ENCODE peak calls at places on chromosomes 12 and 14, in five cellular contexts. O is GM23338; H is CD4-positive, alpha-beta T cell; K is A673; B is psoas muscle. V is an unnamed sample.

GRCh38 chr12:119181944-119182343 is 3.2 kb downstream of the HSPB8 start:
- DNase-seq in B (no peak), K (no peak), H (no peak), O (no peak), V (no peak)

GRCh38 chr14:21612324-21612723 is 22.4 kb downstream of the OR10G2 start:
- DNase-seq in O (peak; percentile 7), K (peak; percentile 22), H (no peak), B (no peak), V (no peak)

GRCh38 chr14:104137297-104138097 is 890 bp upstream of the KIF26A start:
- DNase-seq in B (peak; percentile 75), K (peak; percentile 76), O (peak; percentile 81), H (peak; percentile 70), V (peak; percentile 15)

GRCh38 chr14:91892918-91893527 is 25.7 kb upstream of the TC2N start:
- DNase-seq in K (peak; percentile 39), O (peak; percentile 83), B (no peak), H (no peak), V (no peak)

GRCh38 chr12:40986031-40986430 is 202.1 kb upstream of the PDZRN4 start:
- DNase-seq in K (no peak), B (no peak), H (no peak), O (no peak), V (no peak)

GRCh38 chr14:91693342-91693741 is 38.5 kb downstream of the CATSPERB start:
- DNase-seq in B (no peak), K (no peak), O (no peak), H (no peak), V (no peak)

GRCh38 chr14:26694521-26694920 is 96.7 kb upstream of the NOVA1 start:
- DNase-seq in H (no peak), B (no peak), O (no peak), K (no peak), V (no peak)

GRCh38 chr12:122669397-122670070 is 33.6 kb downstream of the HCAR2 start:
- DNase-seq in O (no peak), H (no peak), B (no peak), K (no peak), V (no peak)

GRCh38 chr12:89359615-89360014 is 7.3 kb upstream of the DUSP6 start:
- DNase-seq in O (no peak), B (no peak), H (no peak), K (no peak), V (no peak)

GRCh38 chr14:37275963-37276362 is 78.2 kb downstream of the MIPOL1 start:
- DNase-seq in H (no peak), B (no peak), O (no peak), K (no peak), V (no peak)

GRCh38 chr14:68792830-68793733 is at the start of gene ZFP36L1:
- DNase-seq in K (peak; percentile 96), H (peak; percentile 87), B (peak; percentile 97), O (peak; percentile 98), V (peak; percentile 63)

GRCh38 chr14:101442451-101442850 is 118.8 kb upstream of the DIO3 start:
- DNase-seq in B (no peak), K (no peak), H (peak; percentile 63), O (no peak), V (no peak)

GRCh38 chr14:86799244-86799647 is 1193.7 kb downstream of the GALC start:
- DNase-seq in K (peak; percentile 86), O (no peak), H (no peak), B (no peak), V (no peak)

GRCh38 chr14:86574026-86574777 is 1044.3 kb downstream of the FLRT2 start:
- DNase-seq in O (no peak), K (peak; percentile 7), H (no peak), B (no peak), V (no peak)

GRCh38 chr14:58899317-58899713 is 261.6 kb downstream of the DACT1 start:
- DNase-seq in K (no peak), O (no peak), H (no peak), B (no peak), V (no peak)

GRCh38 chr12:89969098-89969497 is 260.5 kb upstream of the ATP2B1 start:
- DNase-seq in H (no peak), K (no peak), O (no peak), B (no peak), V (no peak)

GRCh38 chr14:29971101-29971500 is 43.5 kb upstream of the PRKD1 start:
- DNase-seq in K (no peak), O (peak; percentile 9), H (no peak), B (no peak), V (no peak)

GRCh38 chr14:94355191-94355794 is 32.2 kb upstream of the SERPINA6 start:
- DNase-seq in O (peak; percentile 78), K (peak; percentile 10), H (no peak), B (no peak), V (peak; percentile 9)

GRCh38 chr12:56129210-56129691 is 1.2 kb downstream of the ESYT1 start:
- DNase-seq in O (peak; percentile 77), B (peak; percentile 80), H (peak; percentile 77), K (peak; percentile 67), V (no peak)

GRCh38 chr14:61433169-61433568 is 111.8 kb downstream of the PRKCH start:
- DNase-seq in K (no peak), B (no peak), O (no peak), H (no peak), V (no peak)

GRCh38 chr14:74945261-74945851 is 10.0 kb downstream of the PGF start:
- DNase-seq in K (peak; percentile 58), O (peak; percentile 92), B (peak; percentile 66), H (no peak), V (no peak)

GRCh38 chr12:29149691-29150382 is 759 bp downstream of the FAR2 start:
- DNase-seq in B (no peak), K (no peak), O (peak; percentile 47), H (no peak), V (no peak)

GRCh38 chr12:67052981-67053380 is 216.2 kb upstream of the CAND1 start:
- DNase-seq in O (no peak), K (no peak), B (no peak), H (no peak), V (no peak)

GRCh38 chr12:124694846-124695497 is 127.6 kb upstream of the NCOR2 start:
- DNase-seq in O (peak; percentile 45), B (no peak), H (no peak), K (no peak), V (no peak)

GRCh38 chr12:90999518-90999917 is 5.3 kb downstream of the EPYC start:
- DNase-seq in O (no peak), K (no peak), B (no peak), H (no peak), V (no peak)

GRCh38 chr12:53719649-53720048 is 7.6 kb downstream of the CALCOCO1 start:
- DNase-seq in K (no peak), O (peak; percentile 69), B (no peak), H (no peak), V (no peak)

GRCh38 chr14:99538275-99538674 is 57.1 kb downstream of the CCNK start:
- DNase-seq in B (no peak), H (no peak), K (no peak), O (no peak), V (no peak)

GRCh38 chr14:54258382-54258781 is 138.4 kb upstream of the CDKN3 start:
- DNase-seq in B (no peak), K (no peak), H (no peak), O (no peak), V (no peak)

GRCh38 chr12:15662303-15662980 is 126.7 kb downstream of the EPS8 start:
- DNase-seq in K (peak; percentile 64), O (no peak), B (no peak), H (no peak), V (no peak)

GRCh38 chr14:77003960-77004710 is 24.4 kb downstream of the IRF2BPL start:
- DNase-seq in K (no peak), H (no peak), B (no peak), O (no peak), V (no peak)

GRCh38 chr14:102277874-102278630 is 26.9 kb downstream of the MOK start:
- DNase-seq in O (no peak), B (no peak), H (no peak), K (no peak), V (no peak)

GRCh38 chr14:44035707-44036106 is 471.4 kb downstream of the FSCB start:
- DNase-seq in O (no peak), K (no peak), H (no peak), B (no peak), V (no peak)

GRCh38 chr12:47222960-47223847 is 143.4 kb upstream of the AMIGO2 start:
- DNase-seq in O (peak; percentile 86), H (no peak), B (no peak), K (peak; percentile 82), V (no peak)

GRCh38 chr12:90360300-90360699 is 594.7 kb downstream of the CCER1 start:
- DNase-seq in B (no peak), O (no peak), K (no peak), H (no peak), V (no peak)

DNA sequence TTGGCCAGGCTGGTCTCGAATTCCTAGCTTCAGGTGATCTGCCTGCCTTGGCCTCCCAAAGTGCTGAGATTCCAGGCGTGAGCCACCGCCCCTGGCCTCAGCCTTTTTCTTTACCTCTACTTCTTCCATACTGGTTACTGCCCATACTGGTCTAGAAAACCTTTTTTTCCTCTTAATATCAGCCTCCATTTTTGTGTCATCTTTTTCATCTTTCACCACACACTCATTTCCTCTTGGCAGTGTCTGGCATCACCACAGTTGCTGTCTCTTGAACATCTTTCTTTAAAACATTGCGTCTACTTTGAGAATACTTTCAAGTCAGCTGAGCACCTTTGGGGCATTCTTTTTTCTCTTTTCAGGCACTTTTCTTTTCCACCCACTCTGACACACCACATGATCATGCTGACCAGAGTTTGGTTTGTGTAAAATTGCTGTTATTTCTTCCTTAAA is 32.7 kb downstream of the DDX47 start:
- DNase-seq in B (no peak), O (no peak), K (no peak), H (no peak), V (no peak)
- H3K27ac ChIP-seq in B (no peak overlapping the region), O (peak overlapping the region; percentile 39), K (no peak overlapping the region), H (no peak overlapping the region), V (no peak overlapping the region)

GRCh38 chr14:82837611-82838140 is 1304.0 kb upstream of the SEL1L start:
- DNase-seq in B (no peak), O (no peak), K (peak; percentile 84), H (no peak), V (no peak)
- H3K27ac ChIP-seq in B (no peak overlapping the region), O (no peak overlapping the region), K (peak overlapping the region; percentile 21), H (no peak overlapping the region), V (no peak overlapping the region)

DNA sequence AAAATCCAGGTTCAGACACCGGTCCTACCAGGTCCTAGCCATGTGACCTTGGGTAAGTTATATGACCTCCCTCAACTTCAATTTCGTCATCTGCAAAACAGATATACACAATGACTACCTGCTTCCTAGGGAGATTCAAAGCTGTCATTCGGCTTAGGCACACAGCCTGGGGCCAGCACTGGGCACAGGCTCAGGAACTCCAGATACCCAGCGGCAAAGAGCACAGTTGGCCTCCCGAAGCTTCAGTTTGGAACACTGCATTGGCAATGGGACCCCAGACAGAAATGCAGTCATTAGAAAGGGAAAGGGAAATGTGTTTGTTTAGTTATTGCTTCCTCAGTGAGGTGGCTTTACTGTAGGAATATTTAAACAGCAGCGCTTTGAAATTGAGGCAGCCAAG is 11.4 kb downstream of the PLEKHG6 start:
- DNase-seq in O (no peak), B (peak; percentile 55), H (no peak), K (no peak), V (no peak)
- H3K27ac ChIP-seq in O (peak overlapping the region; percentile 88), B (peak overlapping the region; percentile 83), H (no peak overlapping the region), K (peak overlapping the region; percentile 82), V (no peak overlapping the region)

DNA sequence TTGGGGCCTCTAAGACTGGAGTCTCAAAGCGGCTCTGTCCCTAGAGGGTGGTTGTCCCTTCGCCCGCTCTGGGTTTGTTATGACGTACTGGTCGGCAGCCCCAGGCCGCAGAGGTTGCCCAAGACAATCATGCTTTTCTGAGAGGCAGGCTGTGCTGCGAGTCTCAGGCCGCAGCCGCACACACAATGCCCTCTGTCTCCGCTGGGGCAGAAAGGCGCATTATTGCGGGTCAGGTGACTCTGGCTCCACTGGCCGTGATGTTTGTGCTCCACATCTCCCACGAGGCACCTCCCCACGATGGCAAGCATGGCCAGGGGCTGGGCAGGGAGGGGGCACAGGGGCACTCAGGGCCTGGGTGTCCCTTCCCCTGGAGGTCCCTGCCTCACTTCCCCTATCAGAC is 21.0 kb upstream of the PLEKHG3 start:
- DNase-seq in B (no peak), K (no peak), H (no peak), O (no peak), V (peak; percentile 95)
- H3K27ac ChIP-seq in B (peak overlapping the region; percentile 60), K (no peak overlapping the region), H (no peak overlapping the region), O (no peak overlapping the region), V (peak overlapping the region; percentile 97)

V was measured in substantia nigra.